ENCODE peak calls at places on chromosomes 12 and 14, in eight cellular contexts. O is ovary; F is OCI-LY7; L is CD8-positive, alpha-beta memory T cell; S is neural progenitor cell; J is right lobe of liver; W is AG04450; V is A549. H is an unnamed sample. For H3K9me3, the result is how much of the 10 kb centered on the place peaks cover.

GRCh38 chr12:55673638-55674037 is 34.1 kb downstream of the ITGA7 start:
- DNase-seq in L (no peak), O (no peak), F (peak), V (no peak), W (no peak), J (peak), S (no peak), H (no peak)

GRCh38 chr12:109192358-109192757 is 76.0 kb downstream of the ACACB start:
- DNase-seq in W (peak), F (no peak), J (peak), S (no peak), L (no peak), V (peak), O (no peak), H (no peak)

GRCh38 chr12:10636124-10636523 is 22.7 kb upstream of the MAGOHB start:
- DNase-seq in V (no peak), F (no peak), O (no peak), S (no peak), W (no peak), J (no peak), L (no peak), H (no peak)

GRCh38 chr14:26867171-26867757 is 269.4 kb upstream of the NOVA1 start:
- DNase-seq in F (no peak), S (peak), J (no peak), O (no peak), W (no peak), V (no peak), L (no peak), H (no peak)

GRCh38 chr14:100067971-100068959 is 3.0 kb downstream of the EVL start:
- DNase-seq in O (no peak), S (no peak), W (no peak), V (no peak), J (no peak), F (peak), L (peak), H (peak)

GRCh38 chr14:55245657-55246268 is 25.5 kb upstream of the FBXO34 start:
- DNase-seq in J (no peak), W (no peak), F (peak), L (no peak), V (no peak), S (peak), O (no peak), H (peak)

GRCh38 chr12:63668028-63668799 is at the start of gene DPY19L2:
- DNase-seq in W (peak), S (peak), F (no peak), O (peak), J (no peak), L (peak), V (peak), H (peak)

GRCh38 chr14:94028450-94028826 is 2.3 kb downstream of the OTUB2 start:
- DNase-seq in V (no peak), O (no peak), F (no peak), L (no peak), S (peak), W (no peak), J (no peak), H (no peak)

GRCh38 chr12:96047621-96048211 is 12.3 kb upstream of the LTA4H start:
- DNase-seq in J (no peak), O (no peak), V (peak), F (peak), S (no peak), L (no peak), W (no peak), H (no peak)

GRCh38 chr14:26525057-26525456 is 72.8 kb downstream of the NOVA1 start:
- DNase-seq in L (no peak), V (no peak), O (no peak), J (no peak), W (no peak), F (no peak), S (no peak), H (no peak)

GRCh38 chr12:95972832-95973465 is 23.2 kb downstream of the HAL start:
- DNase-seq in J (no peak), V (no peak), O (no peak), F (no peak), S (no peak), L (no peak), W (no peak), H (no peak)

GRCh38 chr14:45698462-45699134 is 445.6 kb upstream of the MIS18BP1 start:
- DNase-seq in F (no peak), O (no peak), V (no peak), S (no peak), L (no peak), W (no peak), J (no peak), H (no peak)

GRCh38 chr14:89617471-89618291 is 200.6 kb upstream of the FOXN3 start:
- DNase-seq in W (no peak), J (no peak), O (peak), L (peak), S (peak), V (no peak), F (peak), H (peak)

GRCh38 chr14:66078031-66078430 is 408.1 kb upstream of the CCDC196 start:
- DNase-seq in V (no peak), J (no peak), S (no peak), O (no peak), W (no peak), F (no peak), L (no peak), H (no peak)

GRCh38 chr12:13471471-13471870 is 274.9 kb downstream of the EMP1 start:
- DNase-seq in W (no peak), F (no peak), J (no peak), O (no peak), L (no peak), V (no peak), S (no peak), H (no peak)

GRCh38 chr12:18556081-18556645 is 181.6 kb downstream of the PLCZ1 start:
- DNase-seq in L (no peak), J (no peak), O (no peak), V (no peak), F (no peak), S (no peak), W (no peak), H (no peak)

GRCh38 chr12:124813782-124814181 is 49.9 kb downstream of the SCARB1 start:
- DNase-seq in L (no peak), F (no peak), S (no peak), O (no peak), V (no peak), W (no peak), J (no peak), H (no peak)

GRCh38 chr14:90412058-90412457 is 15.2 kb downstream of the CALM1 start:
- DNase-seq in V (no peak), J (no peak), L (no peak), S (no peak), F (no peak), W (no peak), O (no peak), H (no peak)

GRCh38 chr12:51852404-51853137 is 4.1 kb upstream of the FIGNL2 start:
- DNase-seq in O (no peak), S (no peak), J (no peak), F (no peak), V (no peak), W (no peak), L (no peak), H (no peak)

GRCh38 chr12:51388066-51388799 is 3.0 kb downstream of the GALNT6 start:
- DNase-seq in J (no peak), S (no peak), W (no peak), L (no peak), O (no peak), F (no peak), V (no peak), H (no peak)

GRCh38 chr14:56120091-56120632 is 2.0 kb downstream of the PELI2 start:
- DNase-seq in J (no peak), V (no peak), S (peak), O (no peak), W (no peak), L (no peak), F (no peak), H (no peak)

GRCh38 chr12:89665556-89665955 is 43.1 kb downstream of the ATP2B1 start:
- DNase-seq in F (no peak), S (no peak), V (no peak), J (no peak), L (no peak), O (no peak), W (no peak), H (no peak)

GRCh38 chr12:52359511-52360103 is 7.7 kb downstream of the KRT85 start:
- DNase-seq in S (no peak), V (no peak), W (no peak), J (no peak), O (no peak), F (no peak), L (no peak), H (no peak)

GRCh38 chr12:24562761-24563392 is 386.0 kb downstream of the BCAT1 start:
- DNase-seq in W (no peak), L (no peak), J (peak), V (peak), F (no peak), S (peak), O (peak), H (peak)

GRCh38 chr12:57242691-57243454 is 8.1 kb downstream of the STAC3 start:
- DNase-seq in S (peak), J (no peak), W (no peak), L (peak), F (peak), O (no peak), V (peak), H (peak)
- H3K4me3 ChIP-seq in S (peak), J (peak), W (peak), L (peak), F (peak), O (peak), V (peak), H (no peak)

GRCh38 chr12:48903982-48904411 is 21.3 kb downstream of the FKBP11 start:
- DNase-seq in S (peak), W (peak), J (peak), L (peak), O (peak), V (peak), F (peak), H (peak)

GRCh38 chr12:48901278-48901677 is 24.0 kb downstream of the FKBP11 start:
- DNase-seq in S (no peak), V (no peak), J (no peak), L (no peak), W (no peak), O (no peak), F (no peak), H (no peak)

GRCh38 chr12:48899651-48900050 is 25.6 kb downstream of the FKBP11 start:
- DNase-seq in F (no peak), J (no peak), V (no peak), S (no peak), O (no peak), W (no peak), L (no peak), H (no peak)

GRCh38 chr12:48907243-48907642 is 18.0 kb downstream of the FKBP11 start:
- DNase-seq in S (no peak), O (no peak), V (no peak), L (no peak), J (no peak), F (no peak), W (no peak), H (no peak)

DNA sequence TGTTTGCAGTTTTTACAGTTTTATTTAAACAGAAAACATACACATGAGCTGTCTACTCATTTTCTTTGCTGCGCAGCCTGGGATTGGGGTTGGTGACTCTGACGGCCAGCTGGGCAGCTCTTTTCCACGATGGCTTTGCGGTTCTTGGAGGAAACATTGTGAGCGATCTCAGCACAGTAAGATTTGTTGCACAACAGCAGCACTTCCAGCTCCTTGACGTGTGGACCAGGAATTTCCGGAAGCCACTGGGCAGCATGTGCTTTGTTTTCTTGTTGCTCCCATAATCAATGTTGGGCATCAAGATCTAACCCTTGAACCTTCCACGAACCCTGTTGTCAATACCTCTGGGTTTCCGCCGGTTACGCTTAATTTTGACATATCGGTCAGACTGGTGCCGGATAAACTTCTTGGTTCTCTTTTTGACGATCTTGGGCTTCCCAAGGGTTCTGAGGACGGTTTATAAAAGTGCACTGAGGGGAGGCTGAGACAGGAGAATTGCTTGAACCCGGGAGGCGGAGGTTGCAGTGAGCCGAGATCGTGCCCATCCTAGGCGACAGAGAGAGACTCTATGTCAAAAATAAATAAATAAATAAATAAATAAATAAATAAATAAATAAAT is 21.8 kb downstream of the FKBP11 start:
- DNase-seq in S (no peak), W (no peak), L (no peak), O (no peak), J (no peak), F (no peak), V (no peak), H (no peak)
- H3K9me3 ChIP-seq in S (under half), W (under half), L (under half), O (under half), J (under half), F (under half), V (under half), H (under half)

GRCh38 chr12:86373813-86374212 is 117.6 kb upstream of the MGAT4C start:
- DNase-seq in F (no peak), V (no peak), J (no peak), L (no peak), W (no peak), S (no peak), O (no peak), H (no peak)
- H3K4me3 ChIP-seq in F (no peak), V (no peak), J (no peak), L (no peak), W (no peak), S (no peak), O (no peak), H (no peak)

DNA sequence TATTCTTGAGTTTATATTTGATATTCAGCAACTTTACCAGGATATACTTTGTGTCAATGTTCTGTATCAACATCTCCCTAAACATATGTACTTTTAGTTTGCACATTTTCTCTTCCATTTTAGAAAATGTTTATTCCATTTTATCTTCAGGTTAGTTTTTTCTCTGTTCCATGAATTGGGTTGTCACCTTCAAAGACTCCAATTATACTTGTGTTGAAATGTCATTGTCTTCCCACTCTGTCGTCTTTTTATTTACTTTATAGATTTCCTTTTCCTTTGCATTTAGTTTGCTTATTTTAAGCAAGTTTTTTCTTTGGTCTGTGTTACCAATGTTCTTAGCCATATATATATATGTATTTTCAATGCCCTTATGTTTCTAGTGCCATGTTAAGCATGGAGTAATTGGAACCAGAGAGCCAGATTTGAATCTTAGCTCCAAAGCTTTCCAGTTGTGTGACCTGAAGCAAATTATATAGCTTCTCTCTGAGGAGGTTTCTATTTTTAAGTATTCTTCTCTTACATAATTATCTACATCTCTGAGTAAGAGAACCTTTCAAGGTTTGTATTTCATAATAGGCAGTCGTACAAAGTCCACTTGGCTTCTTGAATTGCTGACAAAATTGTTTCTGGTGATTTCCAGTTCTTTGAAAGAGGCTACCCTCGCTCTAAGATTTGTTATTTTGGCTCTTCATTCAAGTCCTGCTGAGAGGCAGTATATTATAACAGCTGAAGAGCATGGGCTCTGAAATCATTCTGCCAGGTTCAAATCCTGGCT is 85.8 kb upstream of the DYRK2 start:
- DNase-seq in J (no peak), S (no peak), O (no peak), F (no peak), W (no peak), L (no peak), V (no peak), H (no peak)
- H3K9me3 ChIP-seq in J (under half), S (under half), O (under half), F (under half), W (under half), L (under half), V (under half), H (under half)

GRCh38 chr12:119229837-119230236 is 51.1 kb downstream of the HSPB8 start:
- DNase-seq in V (peak), L (no peak), W (peak), J (no peak), O (peak), S (peak), F (peak), H (no peak)
- H3K4me3 ChIP-seq in V (peak), L (no peak), W (no peak), J (no peak), O (no peak), S (peak), F (no peak), H (no peak)

DNA sequence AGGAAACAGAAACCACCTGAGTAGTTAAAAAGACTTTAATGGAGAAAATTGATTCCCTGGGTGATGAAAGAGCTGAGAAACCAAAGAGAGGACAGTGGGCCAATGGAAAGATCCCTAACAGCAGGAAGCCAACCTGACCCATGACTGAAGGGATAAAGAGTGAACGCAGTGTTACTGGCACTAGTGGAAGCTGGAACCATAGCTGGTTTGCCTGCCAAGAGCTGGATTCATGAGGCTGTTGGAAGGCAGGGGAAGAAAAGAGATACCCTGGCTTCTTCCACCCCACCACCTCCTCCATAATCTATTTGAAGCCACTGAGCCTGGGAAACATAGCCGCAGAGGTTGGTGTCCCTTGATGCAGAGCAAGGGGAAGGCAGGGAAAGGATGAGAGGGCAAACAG is 125.5 kb upstream of the PRKD1 start:
- DNase-seq in S (no peak), W (no peak), O (no peak), J (no peak), F (no peak), L (no peak), V (no peak), H (no peak)
- H3K9me3 ChIP-seq in S (under half), W (under half), O (under half), J (under half), F (under half), L (under half), V (under half), H (under half)

GRCh38 chr12:94595152-94595551 is 55.2 kb downstream of the TMCC3 start:
- DNase-seq in W (no peak), S (no peak), F (no peak), O (no peak), L (no peak), V (no peak), J (no peak), H (no peak)
- H3K4me3 ChIP-seq in W (no peak), S (no peak), F (no peak), O (no peak), L (no peak), V (no peak), J (no peak), H (no peak)

GRCh38 chr12:34597548-34598351 is 575.5 kb downstream of the ALG10 start:
- DNase-seq in L (no peak), O (no peak), V (no peak), S (no peak), F (no peak), J (peak), W (no peak), H (peak)
- H3K9me3 ChIP-seq in L (under half), O (under half), V (under half), S (under half), F (under half), J (under half), W (half or more), H (half or more)

GRCh38 chr12:113866496-113866895 is 99.6 kb downstream of the RBM19 start:
- DNase-seq in W (no peak), S (no peak), J (no peak), O (no peak), F (no peak), L (no peak), V (no peak), H (no peak)

GRCh38 chr12:113862570-113863454 is 103.3 kb downstream of the RBM19 start:
- DNase-seq in O (no peak), L (no peak), W (peak), S (no peak), F (no peak), J (no peak), V (no peak), H (no peak)

GRCh38 chr12:113861708-113862312 is 104.3 kb downstream of the RBM19 start:
- DNase-seq in O (no peak), S (peak), W (no peak), F (no peak), J (no peak), L (no peak), V (no peak), H (no peak)

GRCh38 chr12:113860950-113861349 is 105.2 kb downstream of the RBM19 start:
- DNase-seq in J (no peak), W (peak), L (no peak), F (no peak), O (no peak), V (peak), S (no peak), H (no peak)

GRCh38 chr12:113863455-113863845 is 102.7 kb downstream of the RBM19 start:
- DNase-seq in V (no peak), J (no peak), L (no peak), W (no peak), O (no peak), S (no peak), F (no peak), H (no peak)
- H3K4me3 ChIP-seq in V (no peak), J (no peak), L (no peak), W (peak), O (no peak), S (no peak), F (no peak), H (no peak)

GRCh38 chr12:38291160-38291559 is 25.4 kb upstream of the ALG10B start:
- DNase-seq in L (no peak), S (no peak), O (no peak), W (no peak), F (no peak), J (no peak), V (no peak), H (no peak)
- H3K9me3 ChIP-seq in L (under half), S (under half), O (under half), W (under half), F (under half), J (under half), V (under half), H (under half)

H was measured in mucosa of descending colon.